ENCODE peak calls at places on chromosomes 16 and 17, in seven cellular contexts. D is esophagus squamous epithelium; S is Panc1; R is naive thymus-derived CD4-positive, alpha-beta T cell; N is mesendoderm; Q is GM23338; T is heart right ventricle. X is an unnamed sample.

GRCh38 chr17:40646791-40647548 is 648 bp downstream of the SMARCE1 start:
- DNase-seq in N (peak; percentile 67), D (no peak), T (no peak), Q (peak; percentile 49), R (no peak), S (no peak), X (peak; percentile 76)

GRCh38 chr17:76026714-76027158 is 370 bp downstream of the EVPL start:
- DNase-seq in R (no peak), Q (no peak), N (no peak), T (no peak), D (no peak), S (no peak), X (no peak)

GRCh38 chr17:51805765-51806164 is 352.7 kb downstream of the CA10 start:
- DNase-seq in N (no peak), D (no peak), Q (no peak), T (no peak), R (no peak), S (no peak), X (no peak)

GRCh38 chr17:37106049-37106448 is 157.3 kb downstream of the AATF start:
- DNase-seq in D (no peak), N (no peak), S (no peak), Q (peak; percentile 68), R (no peak), T (no peak), X (no peak)

GRCh38 chr16:23182206-23182674 is 305 bp upstream of the SCNN1G start:
- DNase-seq in N (peak; percentile 85), D (no peak), S (peak; percentile 33), Q (peak; percentile 94), R (peak; percentile 64), T (peak; percentile 63), X (peak; percentile 61)

GRCh38 chr16:67841198-67841815 is 813 bp upstream of the THAP11 start:
- DNase-seq in T (no peak), R (no peak), D (no peak), N (no peak), Q (peak; percentile 42), S (no peak), X (no peak)

GRCh38 chr16:89581045-89581695 is 5.6 kb downstream of the CPNE7 start:
- DNase-seq in R (no peak), N (peak; percentile 74), D (no peak), T (no peak), S (no peak), Q (no peak), X (no peak)

GRCh38 chr16:81349608-81350305 is 35.0 kb downstream of the GAN start:
- DNase-seq in N (no peak), R (no peak), Q (no peak), S (no peak), D (no peak), T (no peak), X (no peak)

GRCh38 chr17:82948957-82949356 is 109.1 kb upstream of the ZNF750 start:
- DNase-seq in S (no peak), T (no peak), D (no peak), Q (no peak), N (no peak), R (no peak), X (no peak)

GRCh38 chr16:23506606-23506994 is 3.7 kb downstream of the GGA2 start:
- DNase-seq in Q (no peak), T (no peak), D (no peak), N (no peak), R (no peak), S (no peak), X (no peak)

GRCh38 chr16:78448658-78449327 is 349.3 kb downstream of the WWOX start:
- DNase-seq in R (no peak), T (no peak), N (peak; percentile 77), D (no peak), Q (peak; percentile 50), S (no peak), X (no peak)

GRCh38 chr16:12017583-12017982 is 41.0 kb downstream of the SNX29 start:
- DNase-seq in R (no peak), N (no peak), T (no peak), Q (no peak), D (no peak), S (no peak), X (no peak)

GRCh38 chr16:378821-379182 is 3.0 kb downstream of the PGAP6 start:
- DNase-seq in N (no peak), D (no peak), R (no peak), S (no peak), Q (no peak), T (no peak), X (no peak)

GRCh38 chr17:80924111-80924806 is 67.4 kb upstream of the CHMP6 start:
- DNase-seq in Q (no peak), D (no peak), R (no peak), S (no peak), N (no peak), T (no peak), X (no peak)

GRCh38 chr16:50247906-50248608 is 18.3 kb upstream of the ADCY7 start:
- DNase-seq in R (no peak), N (no peak), S (no peak), D (no peak), T (no peak), Q (peak; percentile 37), X (no peak)

DNA sequence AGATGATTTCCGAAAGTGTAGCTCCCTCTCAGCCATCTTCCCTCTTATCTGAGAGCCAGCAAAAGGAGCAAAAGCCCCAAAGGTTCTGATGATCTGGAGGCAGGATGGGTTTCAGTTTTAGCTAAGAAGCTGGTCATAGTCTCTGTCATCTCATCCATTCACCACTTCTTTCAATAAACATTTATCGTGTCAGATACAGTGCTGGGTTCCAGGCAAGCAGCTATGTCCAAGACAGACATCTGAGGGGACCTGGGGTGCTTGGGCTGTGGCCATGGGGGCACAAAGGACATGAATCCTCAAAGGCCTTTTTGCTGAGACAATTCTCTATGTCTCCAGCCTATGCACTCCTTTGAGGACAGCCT is 1.0 kb upstream of the ETV4 start:
- DNase-seq in R (no peak), S (no peak), D (no peak), N (no peak), T (no peak), Q (no peak), X (no peak)
- H3K27me3 ChIP-seq in R (peaks cover 10% of the 10 kb centered on the region), S (no peaks in the 10 kb centered on the region), D (no peaks in the 10 kb centered on the region), N (no peaks in the 10 kb centered on the region), T (no peaks in the 10 kb centered on the region), Q (peaks cover 13% of the 10 kb centered on the region), X (peaks cover 31% of the 10 kb centered on the region)

GRCh38 chr16:27238016-27238587 is 30.5 kb downstream of the NSMCE1 start:
- DNase-seq in Q (no peak), T (peak; percentile 38), S (no peak), D (no peak), R (no peak), N (no peak), X (no peak)
- H3K4me3 ChIP-seq in Q (no peak overlapping the region), T (no peak overlapping the region), S (no peak overlapping the region), D (no peak overlapping the region), R (no peak overlapping the region), N (no peak overlapping the region), X (no peak overlapping the region)

GRCh38 chr16:53209489-53209888 is 154.7 kb downstream of the CHD9 start:
- DNase-seq in D (no peak), Q (no peak), N (no peak), T (no peak), R (no peak), S (no peak), X (no peak)
- H3K4me1 ChIP-seq in D (peaks cover 11% of the 10 kb centered on the region), Q (peaks cover 4% of the 10 kb centered on the region), N (no peaks in the 10 kb centered on the region), T (peaks cover 74% of the 10 kb centered on the region), R (no peaks in the 10 kb centered on the region), S (no peaks in the 10 kb centered on the region), X (peaks cover 7% of the 10 kb centered on the region)

DNA sequence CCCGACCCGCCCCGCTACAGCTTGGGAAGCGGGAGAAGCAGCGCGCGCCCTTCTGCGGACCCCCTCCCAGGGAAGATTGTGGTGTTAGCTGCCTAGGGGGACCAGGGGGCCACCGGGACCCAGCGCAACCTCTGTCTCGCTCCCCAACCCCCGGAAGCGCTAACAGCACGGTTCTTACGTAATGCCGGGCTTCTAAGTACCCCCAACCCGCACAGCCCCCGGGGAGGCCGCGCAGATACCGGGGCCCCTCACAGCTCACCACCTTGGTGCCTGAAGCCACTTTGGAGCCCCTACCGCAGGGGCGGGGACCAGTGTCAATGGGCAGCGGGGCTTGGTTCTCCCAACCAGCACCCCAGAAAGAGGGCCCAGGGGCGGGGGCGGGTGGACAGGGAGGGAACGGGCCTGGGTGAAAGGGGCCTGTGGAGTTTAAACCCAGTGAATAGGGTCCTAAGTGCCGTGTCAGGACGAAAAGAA is 348 bp downstream of the MPP2 start:
- DNase-seq in N (no peak), R (peak; percentile 24), D (no peak), S (no peak), T (no peak), Q (no peak), X (no peak)
- H3K27me3 ChIP-seq in N (peaks cover 4% of the 10 kb centered on the region), R (peaks cover 4% of the 10 kb centered on the region), D (peaks cover 3% of the 10 kb centered on the region), S (peaks cover 3% of the 10 kb centered on the region), T (no peaks in the 10 kb centered on the region), Q (peaks cover 50% of the 10 kb centered on the region), X (peaks cover 18% of the 10 kb centered on the region)

GRCh38 chr16:75733305-75734141 is 7.2 kb upstream of the CPHXL start:
- DNase-seq in T (no peak), S (no peak), Q (no peak), D (no peak), R (no peak), N (peak; percentile 2), X (no peak)
- H3K4me3 ChIP-seq in T (no peak overlapping the region), S (no peak overlapping the region), Q (no peak overlapping the region), D (peak overlapping the region; percentile 9), R (no peak overlapping the region), N (no peak overlapping the region), X (no peak overlapping the region)

DNA sequence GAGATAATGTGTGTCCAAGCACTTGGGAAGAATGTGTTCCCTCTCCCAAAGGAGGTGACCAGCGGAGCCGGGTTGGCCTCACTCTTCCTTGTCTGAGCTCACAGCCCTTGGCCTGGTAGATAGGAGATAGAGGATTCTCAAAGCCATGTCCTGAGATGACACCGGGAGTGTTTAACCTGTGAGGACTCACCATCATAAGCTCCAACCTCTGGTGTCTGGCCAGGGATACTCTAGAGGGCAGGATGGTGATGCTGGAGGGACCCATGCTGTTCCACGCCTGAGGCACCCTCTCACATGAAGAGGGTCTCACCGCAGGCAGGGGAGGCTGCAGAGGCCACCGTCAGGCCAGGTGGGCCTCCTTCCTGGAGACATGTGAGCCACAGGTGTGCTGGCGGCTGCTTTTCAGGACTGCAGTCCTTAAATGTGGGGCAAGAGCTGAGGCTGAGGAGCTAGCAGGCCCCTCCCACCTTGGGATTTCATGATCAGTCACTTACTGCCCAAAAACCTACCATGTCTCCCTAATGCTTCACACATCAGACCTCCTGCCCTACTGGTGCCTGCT is 6.6 kb upstream of the ZNF629 start:
- DNase-seq in Q (no peak), N (no peak), D (no peak), R (no peak), S (no peak), T (no peak), X (no peak)
- H3K4me1 ChIP-seq in Q (no peaks in the 10 kb centered on the region), N (no peaks in the 10 kb centered on the region), D (no peaks in the 10 kb centered on the region), R (no peaks in the 10 kb centered on the region), S (no peaks in the 10 kb centered on the region), T (no peaks in the 10 kb centered on the region), X (no peaks in the 10 kb centered on the region)

GRCh38 chr17:48412841-48413240 is 17.2 kb downstream of the SKAP1 start:
- DNase-seq in R (no peak), D (no peak), S (no peak), N (no peak), Q (no peak), T (no peak), X (peak; percentile 38)
- H3K27me3 ChIP-seq in R (no peaks in the 10 kb centered on the region), D (peaks cover 3% of the 10 kb centered on the region), S (peaks cover 9% of the 10 kb centered on the region), N (no peaks in the 10 kb centered on the region), Q (no peaks in the 10 kb centered on the region), T (no peaks in the 10 kb centered on the region), X (no peaks in the 10 kb centered on the region)

X was measured in CD4-positive, CD25-positive, alpha-beta regulatory T cell.